ENCODE peak calls at places on chromosomes 13 and 19, in eight cellular contexts. B is heart right ventricle, K is endodermal cell, R is psoas muscle, N is A673, Z is breast epithelium, F is heart left ventricle, V is PC-3. M is an unnamed sample.

GRCh38 chr19:3360494-3361383 is 5.6 kb upstream of the NFIC start:
- DNase-seq in F (peak; percentile 86), K (peak; percentile 63), B (peak; percentile 84), N (peak; percentile 75), V (peak; percentile 31), Z (peak; percentile 52), R (peak; percentile 92), M (peak; percentile 97)

GRCh38 chr13:31012285-31013024 is 80.0 kb downstream of the TEX26 start:
- DNase-seq in R (no peak), F (no peak), N (peak; percentile 80), K (peak; percentile 57), B (no peak), V (peak; percentile 19), Z (no peak), M (peak; percentile 64)

GRCh38 chr13:43119206-43119605 is 95.8 kb downstream of the DNAJC15 start:
- DNase-seq in V (no peak), Z (no peak), B (no peak), F (no peak), N (no peak), K (no peak), R (no peak), M (no peak)

GRCh38 chr19:33472696-33473624 is 48.6 kb downstream of the PEPD start:
- DNase-seq in Z (no peak), B (no peak), K (peak; percentile 40), V (peak; percentile 85), R (no peak), N (peak; percentile 91), F (peak; percentile 10), M (peak; percentile 97)

GRCh38 chr19:18385675-18386542 is at the start of gene GDF15:
- DNase-seq in Z (no peak), N (peak; percentile 36), R (peak; percentile 67), F (peak; percentile 46), B (peak; percentile 31), V (peak; percentile 50), K (peak; percentile 92), M (peak; percentile 94)

GRCh38 chr13:77507931-77508776 is 27.4 kb upstream of the SCEL start:
- DNase-seq in Z (no peak), K (no peak), V (peak; percentile 92), B (no peak), F (no peak), R (no peak), N (no peak), M (peak; percentile 91)

GRCh38 chr19:53554804-53555203 is 16.9 kb downstream of the ZNF331 start:
- DNase-seq in K (no peak), R (peak; percentile 52), V (no peak), Z (no peak), B (no peak), N (no peak), F (no peak), M (no peak)

GRCh38 chr13:40922437-40923040 is 96.6 kb downstream of the ELF1 start:
- DNase-seq in B (peak; percentile 18), Z (no peak), K (peak; percentile 53), R (no peak), N (no peak), V (no peak), F (no peak), M (peak; percentile 77)

GRCh38 chr19:21398851-21399250 is 1.9 kb downstream of the ZNF493 start:
- DNase-seq in B (no peak), Z (no peak), R (no peak), V (no peak), K (no peak), F (no peak), N (no peak), M (no peak)

GRCh38 chr13:41008349-41008980 is 10.7 kb downstream of the ELF1 start:
- DNase-seq in R (no peak), F (no peak), V (peak; percentile 78), N (no peak), Z (no peak), K (no peak), B (no peak), M (no peak)

GRCh38 chr13:76672422-76672821 is 213.8 kb downstream of the KCTD12 start:
- DNase-seq in Z (no peak), B (no peak), K (no peak), V (peak; percentile 51), R (no peak), F (no peak), N (no peak), M (no peak)

GRCh38 chr13:67964091-67964490 is 734.0 kb upstream of the PCDH9 start:
- DNase-seq in V (no peak), R (no peak), N (no peak), Z (no peak), F (no peak), B (no peak), K (no peak), M (no peak)

DNA sequence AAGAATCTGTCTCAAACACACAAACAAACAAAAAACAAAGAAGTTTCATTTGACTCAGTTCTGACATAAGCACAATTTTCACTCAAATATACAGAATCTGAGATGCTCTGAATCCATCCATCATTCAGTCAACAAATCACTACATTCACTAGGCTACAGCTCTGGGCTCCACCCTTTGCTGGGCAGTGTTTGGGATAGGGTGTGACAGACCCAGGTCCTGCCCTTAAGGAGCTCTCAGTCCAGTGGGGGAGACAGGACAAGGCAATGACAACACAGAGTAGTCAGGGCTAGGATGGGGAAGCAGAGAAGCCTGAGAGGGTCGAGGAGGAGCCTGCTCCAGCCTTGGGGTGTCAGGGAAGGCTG is 45.3 kb downstream of the SPTBN4 start:
- DNase-seq in F (no peak), R (no peak), K (no peak), V (no peak), N (no peak), Z (no peak), B (no peak), M (peak; percentile 57)
- H3K27me3 ChIP-seq in F (peaks cover 19% of the 10 kb centered on the region), R (peaks cover 2% of the 10 kb centered on the region), K (peaks cover 85% of the 10 kb centered on the region), V (no peaks in the 10 kb centered on the region), N (peaks cover 40% of the 10 kb centered on the region), Z (peaks cover 27% of the 10 kb centered on the region), B (no peaks in the 10 kb centered on the region), M (peaks cover 23% of the 10 kb centered on the region)

GRCh38 chr19:7072541-7072940 is 3.0 kb downstream of the ZNF557 start:
- DNase-seq in R (no peak), B (no peak), N (no peak), F (no peak), V (no peak), Z (no peak), K (no peak), M (no peak)

GRCh38 chr19:7074705-7075282 is 5.3 kb downstream of the ZNF557 start:
- DNase-seq in B (no peak), K (no peak), F (no peak), N (no peak), R (no peak), V (no peak), Z (no peak), M (no peak)

GRCh38 chr19:7083076-7083956 is 13.8 kb downstream of the ZNF557 start:
- DNase-seq in F (no peak), R (no peak), V (peak; percentile 24), K (peak; percentile 47), Z (no peak), N (no peak), B (no peak), M (no peak)

GRCh38 chr19:7076151-7076550 is 6.6 kb downstream of the ZNF557 start:
- DNase-seq in Z (no peak), F (no peak), K (no peak), V (no peak), N (no peak), R (no peak), B (no peak), M (no peak)

GRCh38 chr19:7078007-7078406 is 8.5 kb downstream of the ZNF557 start:
- DNase-seq in K (no peak), Z (no peak), F (no peak), B (no peak), R (no peak), N (no peak), V (no peak), M (no peak)
- H3K9me3 ChIP-seq in K (peaks cover 78% of the 10 kb centered on the region), Z (peaks cover 84% of the 10 kb centered on the region), F (peaks cover 66% of the 10 kb centered on the region), B (peaks cover 56% of the 10 kb centered on the region), R (peaks cover 56% of the 10 kb centered on the region), N (peaks cover 60% of the 10 kb centered on the region), V (peaks cover 49% of the 10 kb centered on the region), M (peaks cover 43% of the 10 kb centered on the region)

DNA sequence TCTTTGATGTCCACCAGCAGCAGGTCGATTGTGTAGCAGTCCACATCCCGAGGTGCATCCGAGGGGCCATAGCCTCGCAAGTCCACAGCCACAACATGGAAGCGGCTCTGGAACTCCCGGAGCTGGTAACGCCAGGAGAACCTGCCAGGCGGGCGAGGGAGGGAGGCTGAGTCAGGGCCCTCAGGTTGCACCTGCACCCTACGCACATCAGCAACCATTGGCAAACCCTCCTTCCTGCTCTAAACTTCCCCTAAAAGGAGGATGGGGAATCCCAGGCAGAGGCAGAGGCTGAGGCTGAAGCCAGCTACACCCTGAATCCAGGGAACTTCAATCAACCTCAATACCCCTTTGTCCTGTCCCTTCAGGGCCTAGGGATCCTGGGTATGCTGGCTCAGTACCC is 992 bp downstream of the EPHX3 start:
- DNase-seq in B (no peak), Z (no peak), N (no peak), K (no peak), F (no peak), V (peak; percentile 28), R (no peak), M (no peak)
- H3K4me3 ChIP-seq in B (no peak overlapping the region), Z (no peak overlapping the region), N (no peak overlapping the region), K (peak overlapping the region; percentile 73), F (no peak overlapping the region), V (no peak overlapping the region), R (no peak overlapping the region), M (no peak overlapping the region)

GRCh38 chr19:29577662-29577963 is 28.5 kb upstream of the POP4 start:
- DNase-seq in N (no peak), R (no peak), V (no peak), F (no peak), K (no peak), B (no peak), Z (no peak), M (no peak)

GRCh38 chr19:29579308-29579910 is 26.7 kb upstream of the POP4 start:
- DNase-seq in Z (no peak), R (no peak), N (no peak), B (no peak), F (no peak), V (no peak), K (no peak), M (no peak)

GRCh38 chr19:29583196-29584006 is 22.7 kb upstream of the POP4 start:
- DNase-seq in B (no peak), R (no peak), K (no peak), V (peak; percentile 19), F (no peak), N (no peak), Z (no peak), M (peak; percentile 86)

GRCh38 chr19:29578349-29578748 is 27.7 kb upstream of the POP4 start:
- DNase-seq in N (no peak), K (no peak), Z (no peak), F (no peak), B (no peak), V (no peak), R (no peak), M (no peak)

GRCh38 chr19:29581398-29581797 is 24.7 kb upstream of the POP4 start:
- DNase-seq in K (no peak), B (no peak), N (no peak), V (no peak), Z (no peak), R (no peak), F (no peak), M (no peak)
- H3K27me3 ChIP-seq in K (peaks cover 42% of the 10 kb centered on the region), B (peaks cover 5% of the 10 kb centered on the region), N (peaks cover 26% of the 10 kb centered on the region), V (peaks cover 12% of the 10 kb centered on the region), Z (peaks cover 50% of the 10 kb centered on the region), R (peaks cover 10% of the 10 kb centered on the region), F (peaks cover 4% of the 10 kb centered on the region), M (peaks cover 3% of the 10 kb centered on the region)

DNA sequence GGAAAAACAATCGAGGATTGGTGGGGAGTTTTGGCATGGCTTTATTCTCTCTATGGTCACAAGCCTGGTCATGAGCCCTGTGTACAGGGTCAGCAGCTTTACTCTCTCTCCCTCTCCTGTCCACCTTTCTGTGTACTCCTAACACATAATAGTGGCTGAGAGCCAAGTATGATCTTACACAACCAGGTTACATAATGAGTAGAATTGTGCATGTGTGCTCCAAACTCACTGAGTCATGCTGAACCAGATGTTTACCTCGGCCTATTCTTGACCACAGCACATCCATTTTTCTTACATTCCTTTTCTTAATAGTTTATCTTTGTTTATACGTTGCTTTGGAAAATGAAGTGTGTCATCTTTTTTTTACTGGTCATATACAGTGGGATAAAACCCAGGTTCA is 53.1 kb downstream of the ZNF254 start:
- DNase-seq in F (no peak), K (no peak), R (no peak), B (no peak), V (peak; percentile 89), Z (no peak), N (no peak), M (no peak)
- H3K9me3 ChIP-seq in F (peaks cover 21% of the 10 kb centered on the region), K (peaks cover 80% of the 10 kb centered on the region), R (peaks cover 34% of the 10 kb centered on the region), B (peaks cover 22% of the 10 kb centered on the region), V (peaks cover 21% of the 10 kb centered on the region), Z (peaks cover 61% of the 10 kb centered on the region), N (peaks cover 51% of the 10 kb centered on the region), M (no peaks in the 10 kb centered on the region)

M was measured in osteoblast.